ENCODE peak calls at places on chromosomes 13 and 19, in four cellular contexts. U is K562, P is Panc1, W is HCT116. Z is an unnamed sample.

GRCh38 chr13:53466576-53466975 is 438.0 kb downstream of the OLFM4 start:
- DNase-seq in U (no peak), W (no peak), P (no peak), Z (no peak)

GRCh38 chr13:111506131-111506530 is 185.7 kb downstream of the TEX29 start:
- DNase-seq in P (no peak), W (no peak), U (no peak), Z (no peak)

GRCh38 chr13:46712524-46712923 is 84.4 kb downstream of the ESD start:
- DNase-seq in P (no peak), U (no peak), W (no peak), Z (no peak)

GRCh38 chr19:35712910-35713845 is 4.6 kb upstream of the KMT2B start:
- DNase-seq in W (no peak), U (no peak), P (no peak), Z (no peak)

GRCh38 chr19:39444598-39445257 is 654 bp upstream of the SUPT5H start:
- DNase-seq in U (no peak), P (no peak), W (no peak), Z (no peak)

GRCh38 chr19:17109962-17110598 is 34.5 kb downstream of the MYO9B start:
- DNase-seq in W (no peak), U (no peak), P (no peak), Z (no peak)

GRCh38 chr19:56091066-56091490 is 30.0 kb downstream of the ZNF787 start:
- DNase-seq in U (no peak), W (no peak), P (no peak), Z (no peak)

GRCh38 chr13:60679928-60680693 is 283.1 kb downstream of the TDRD3 start:
- DNase-seq in U (no peak), W (no peak), P (no peak), Z (no peak)

GRCh38 chr13:67298297-67298696 is 68.2 kb upstream of the PCDH9 start:
- DNase-seq in W (no peak), U (no peak), P (no peak), Z (no peak)

GRCh38 chr13:67296511-67296910 is 66.4 kb upstream of the PCDH9 start:
- DNase-seq in P (no peak), U (no peak), W (no peak), Z (no peak)

GRCh38 chr13:67299731-67300130 is 69.6 kb upstream of the PCDH9 start:
- DNase-seq in P (no peak), W (no peak), U (no peak), Z (no peak)

GRCh38 chr13:67303661-67304333 is 73.7 kb upstream of the PCDH9 start:
- DNase-seq in P (no peak), W (no peak), U (no peak), Z (no peak)

GRCh38 chr13:67299072-67299635 is 69.0 kb upstream of the PCDH9 start:
- DNase-seq in W (no peak), P (no peak), U (no peak), Z (no peak)
- TF ChIP-seq TCF7L2 in W (no peak), P (no peak), U (no peak), Z (no peak)

GRCh38 chr19:18762125-18763023 is 28.7 kb downstream of the COMP start:
- DNase-seq in U (no peak), W (peak), P (no peak), Z (peak)
- TF ChIP-seq TCF7L2 in U (no peak), W (no peak), P (no peak), Z (no peak)

DNA sequence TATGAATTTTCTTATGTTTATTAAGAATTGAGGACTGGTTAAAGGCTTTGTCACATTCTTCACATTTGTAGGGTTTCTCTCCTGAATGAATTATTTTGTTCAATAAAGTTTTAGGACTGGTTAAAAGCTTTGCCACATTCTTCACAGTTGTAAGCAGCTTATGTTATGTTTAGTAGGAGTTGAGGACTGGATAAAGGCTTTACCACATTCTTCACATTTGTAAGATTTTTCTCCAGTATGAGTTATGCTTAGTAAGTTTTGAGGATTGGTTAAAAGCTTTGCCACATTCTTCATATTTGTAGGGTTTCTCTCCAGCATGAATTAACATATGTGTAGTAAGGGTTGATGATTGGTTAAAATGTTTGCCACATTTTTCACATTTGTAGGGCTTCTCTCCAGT is 79.8 kb downstream of the ZNF431 start:
- DNase-seq in W (no peak), U (no peak), P (no peak), Z (no peak)
- TF ChIP-seq TCF7L2 in W (no peak), U (no peak), P (no peak), Z (no peak)

DNA sequence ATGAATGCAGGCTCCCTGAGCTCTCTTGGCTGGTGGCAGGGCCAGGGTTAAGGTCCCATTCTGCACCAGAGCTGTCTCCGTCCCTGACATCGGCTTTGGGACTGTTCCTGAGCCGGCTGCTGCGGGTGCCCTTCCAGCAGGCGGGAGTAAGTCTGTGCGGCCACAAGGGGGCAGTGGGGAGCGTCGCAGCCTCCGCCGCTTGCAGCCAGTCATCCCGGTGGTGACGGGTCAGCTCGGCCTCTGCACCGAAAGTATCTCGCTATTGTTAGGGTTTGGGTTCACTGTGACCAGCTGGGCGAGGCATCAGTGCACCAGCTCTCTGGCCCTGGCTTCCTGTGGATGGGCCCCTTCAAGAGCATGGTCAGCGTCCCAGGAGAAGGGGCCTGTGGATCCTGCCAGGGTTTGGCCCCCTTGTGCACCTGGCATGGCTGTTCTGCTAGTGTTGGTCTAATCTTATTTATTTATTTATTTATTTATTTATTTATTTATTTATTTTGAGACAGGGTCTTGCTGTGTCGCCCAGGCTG is 15.1 kb downstream of the NDUFB7 start:
- DNase-seq in U (peak), P (no peak), W (peak), Z (peak)
- TF ChIP-seq TCF7L2 in U (no peak), P (no peak), W (no peak), Z (no peak)

DNA sequence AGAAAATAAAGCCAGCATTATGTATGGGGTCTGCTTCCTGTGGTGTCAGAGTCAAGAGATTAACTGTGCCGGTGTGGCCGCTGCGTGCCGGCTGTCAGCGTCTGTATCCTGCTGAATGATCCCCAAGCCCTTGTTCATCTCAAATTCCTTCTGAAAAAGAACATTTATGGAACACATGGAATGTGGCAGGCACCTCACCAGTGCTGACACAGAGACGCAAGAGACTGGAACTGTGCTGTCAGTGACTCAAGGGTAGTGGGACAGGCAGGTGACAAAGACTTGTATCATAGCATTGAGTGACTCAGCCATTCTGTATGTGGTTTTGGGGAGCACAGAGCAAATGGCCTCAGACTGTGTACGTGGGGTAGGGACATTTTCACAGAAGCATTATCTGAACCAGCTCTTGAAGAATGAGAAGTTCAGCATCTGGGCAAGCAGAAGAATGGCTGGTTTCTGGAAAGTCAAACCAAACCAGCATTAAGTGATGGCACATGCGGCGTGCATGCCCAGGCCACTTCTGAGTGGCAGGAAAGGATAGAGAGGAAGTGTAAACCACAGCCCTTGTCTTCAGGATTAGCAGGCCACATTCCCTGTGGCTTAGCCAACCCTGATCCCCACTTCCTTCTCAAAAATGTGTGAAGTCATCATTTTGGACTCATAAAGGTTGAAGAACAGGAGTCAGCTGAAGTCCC is 54.0 kb upstream of the IRS2 start:
- DNase-seq in W (peak), P (no peak), U (no peak), Z (no peak)
- TF ChIP-seq TCF7L2 in W (no peak), P (no peak), U (no peak), Z (no peak)

DNA sequence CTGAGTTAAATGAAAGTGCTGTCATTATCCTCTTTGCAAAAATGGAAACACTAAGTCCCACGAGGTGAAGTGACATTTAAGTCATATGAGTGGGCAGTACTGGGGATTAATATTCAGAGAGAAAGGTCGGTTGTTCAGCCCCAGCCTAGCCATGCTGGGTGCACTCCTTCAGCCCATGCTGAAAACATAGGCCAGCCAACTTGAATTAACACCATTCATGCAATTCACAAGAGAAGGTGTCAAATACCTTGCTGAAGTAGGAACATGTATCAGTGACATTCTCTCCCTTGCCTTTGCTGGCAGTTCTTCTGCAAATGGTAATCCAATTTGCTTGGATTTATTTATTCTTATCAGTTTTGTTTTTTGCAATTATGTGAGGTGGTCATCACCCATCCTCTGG is 256.3 kb downstream of the DNAJC15 start:
- DNase-seq in U (no peak), W (no peak), P (no peak), Z (no peak)
- TF ChIP-seq TCF7L2 in U (no peak), W (no peak), P (no peak), Z (no peak)

GRCh38 chr13:91922969-91923592 is 524.7 kb downstream of the GPC5 start:
- DNase-seq in U (no peak), W (no peak), P (no peak), Z (peak)
- TF ChIP-seq TCF7L2 in U (no peak), W (no peak), P (no peak), Z (no peak)

DNA sequence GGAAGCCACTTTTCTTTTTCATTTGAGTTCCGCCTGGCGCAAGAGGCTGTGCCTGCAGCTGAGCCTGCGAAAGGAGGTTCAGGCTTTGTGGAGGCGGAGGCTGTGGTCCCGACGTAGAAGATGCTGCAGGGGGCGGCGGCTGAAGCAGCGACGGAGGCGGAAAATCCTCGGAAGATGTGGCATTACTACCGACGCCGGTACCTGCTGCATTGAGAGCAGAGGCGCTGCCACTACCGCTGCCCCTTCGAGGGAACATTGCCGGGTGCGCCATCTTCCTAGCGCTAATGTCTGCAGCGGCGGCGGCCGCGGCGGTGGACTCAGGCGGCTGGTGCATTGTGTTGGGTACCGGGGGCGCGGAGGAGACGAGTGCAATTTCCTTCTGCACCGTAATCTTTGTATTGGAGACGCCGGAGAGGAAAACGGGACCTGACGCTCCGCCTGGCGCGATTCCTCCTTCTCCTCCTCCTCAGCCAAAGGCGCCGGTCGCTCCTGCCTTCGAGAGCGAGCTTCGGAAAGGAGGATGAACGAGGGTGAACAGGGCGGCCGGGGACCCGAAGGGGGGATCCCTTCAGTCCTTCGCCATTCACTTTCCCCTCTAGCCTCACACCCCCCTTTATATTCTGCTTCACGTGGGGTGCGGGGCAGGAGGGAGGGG is at the start of gene TSC22D1:
- DNase-seq in W (no peak), P (no peak), U (no peak), Z (no peak)
- TF ChIP-seq TCF7L2 in W (no peak), P (no peak), U (no peak), Z (no peak)

DNA sequence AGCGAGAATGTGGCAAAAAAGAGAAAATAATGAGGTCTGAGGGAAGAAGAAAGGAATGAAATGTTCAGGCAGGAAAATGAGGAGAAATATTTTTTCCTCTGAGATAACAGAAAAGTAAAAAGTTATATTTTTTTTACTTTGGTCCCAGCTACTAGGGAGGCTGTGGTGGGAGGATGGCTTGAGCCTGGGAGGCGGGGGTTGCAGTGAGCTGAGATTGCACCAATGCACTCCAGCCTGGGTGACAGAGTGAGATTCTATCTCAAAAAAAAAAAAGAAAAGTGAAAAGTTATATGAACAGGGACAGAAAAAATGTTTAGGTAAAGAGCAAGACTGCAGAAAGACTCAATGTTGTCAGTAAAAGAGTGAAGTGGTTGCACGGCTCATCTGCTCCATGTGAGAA is 603.7 kb upstream of the GPC6 start:
- DNase-seq in U (no peak), W (no peak), P (no peak), Z (no peak)
- TF ChIP-seq TCF7L2 in U (no peak), W (no peak), P (no peak), Z (no peak)

DNA sequence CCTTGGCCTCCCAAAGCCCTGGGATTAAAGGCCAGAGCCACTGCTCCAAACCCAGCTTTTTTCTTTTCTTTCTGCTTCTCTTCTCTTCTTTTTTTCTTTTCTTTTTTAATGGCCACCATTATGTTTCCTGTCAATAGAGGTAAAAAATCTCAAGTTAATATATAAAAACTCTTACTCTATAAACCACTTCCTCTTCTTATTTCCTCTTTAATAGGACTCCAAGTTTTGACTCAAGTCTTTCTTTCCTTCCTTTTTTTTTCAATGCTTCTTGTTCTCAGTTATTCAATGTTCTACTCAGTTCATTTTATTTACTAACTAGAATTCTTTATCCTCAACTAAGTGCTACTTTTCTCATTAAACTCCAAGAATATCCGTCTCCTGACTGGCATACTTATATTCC is 27.1 kb upstream of the MYCBP2 start:
- DNase-seq in U (no peak), W (no peak), P (no peak), Z (no peak)
- TF ChIP-seq TCF7L2 in U (no peak), W (no peak), P (no peak), Z (no peak)